ENCODE peak calls at places on chromosomes 3 and 15, in eight cellular contexts. Z, O, H, W, K, D, T and I are unnamed samples.

GRCh38 chr3:24829632-24830229 is 335.1 kb upstream of the THRB start:
- DNase-seq in H (peak; percentile 74), W (no peak), K (no peak), O (no peak), Z (peak; percentile 34), T (no peak), D (no peak), I (no peak)

GRCh38 chr3:110815008-110815583 is 256.5 kb upstream of the NECTIN3 start:
- DNase-seq in Z (no peak), H (no peak), O (peak; percentile 89), K (no peak), W (no peak), D (peak; percentile 92), T (no peak), I (no peak)

GRCh38 chr15:68407886-68408500 is 24.0 kb downstream of the ITGA11 start:
- DNase-seq in K (no peak), T (no peak), O (no peak), D (no peak), W (peak; percentile 15), H (no peak), Z (no peak), I (no peak)

GRCh38 chr3:167110906-167111305 is 269.2 kb downstream of the ZBBX start:
- DNase-seq in K (no peak), H (no peak), W (no peak), T (no peak), D (no peak), O (no peak), Z (no peak), I (no peak)

GRCh38 chr3:156448300-156448699 is 106.6 kb downstream of the SSR3 start:
- DNase-seq in H (no peak), O (peak; percentile 46), Z (no peak), T (peak; percentile 5), D (peak; percentile 47), W (peak; percentile 56), K (no peak), I (peak; percentile 70)

GRCh38 chr15:48796521-48796920 is 14.3 kb downstream of the CEP152 start:
- DNase-seq in Z (no peak), K (no peak), T (no peak), D (no peak), W (no peak), O (no peak), H (no peak), I (no peak)

GRCh38 chr3:30578986-30579579 is 27.3 kb upstream of the TGFBR2 start:
- DNase-seq in O (no peak), H (no peak), D (no peak), W (no peak), T (no peak), Z (no peak), K (peak; percentile 30), I (no peak)

GRCh38 chr3:124315215-124316033 is 323.5 kb upstream of the ROPN1 start:
- DNase-seq in T (no peak), H (no peak), W (no peak), Z (no peak), K (no peak), D (peak; percentile 62), O (peak; percentile 3), I (no peak)

GRCh38 chr3:190972840-190973270 is 110.4 kb upstream of the GMNC start:
- DNase-seq in K (no peak), D (no peak), H (no peak), Z (no peak), T (no peak), O (no peak), W (no peak), I (peak; percentile 58)

GRCh38 chr3:5192568-5193319 is 5.2 kb downstream of the EDEM1 start:
- DNase-seq in K (no peak), Z (no peak), D (no peak), H (no peak), T (no peak), O (no peak), W (no peak), I (no peak)

GRCh38 chr3:46854543-46854942 is 8.7 kb downstream of the MYL3 start:
- DNase-seq in H (peak; percentile 30), D (no peak), Z (no peak), O (no peak), W (no peak), K (peak; percentile 7), T (no peak), I (no peak)

GRCh38 chr3:114827495-114827894 is 319.6 kb downstream of the ZBTB20 start:
- DNase-seq in D (peak; percentile 58), W (no peak), T (no peak), O (peak; percentile 60), K (no peak), H (no peak), Z (no peak), I (peak; percentile 61)

GRCh38 chr15:56249080-56249479 is 5.4 kb upstream of the RFX7 start:
- DNase-seq in H (no peak), K (no peak), D (peak; percentile 58), T (no peak), W (no peak), Z (no peak), O (peak; percentile 59), I (peak; percentile 74)

GRCh38 chr3:160671231-160671630 is 5.7 kb upstream of the ARL14 start:
- DNase-seq in D (peak; percentile 19), K (no peak), O (no peak), T (no peak), H (no peak), Z (no peak), W (no peak), I (no peak)

GRCh38 chr3:120640231-120640630 is 41.8 kb downstream of the HGD start:
- DNase-seq in K (no peak), H (no peak), T (no peak), O (no peak), Z (no peak), W (no peak), D (no peak), I (no peak)

GRCh38 chr15:33242669-33243191 is 48.2 kb upstream of the FMN1 start:
- DNase-seq in O (no peak), T (no peak), W (no peak), K (no peak), D (no peak), Z (no peak), H (no peak), I (peak; percentile 41)

GRCh38 chr3:188090626-188091309 is 63.2 kb upstream of the LPP start:
- DNase-seq in D (no peak), Z (no peak), K (no peak), T (no peak), H (no peak), W (no peak), O (no peak), I (no peak)

GRCh38 chr15:80107774-80108173 is 45.0 kb upstream of the FAH start:
- DNase-seq in O (no peak), Z (no peak), W (no peak), H (no peak), D (no peak), T (no peak), K (no peak), I (peak; percentile 10)

GRCh38 chr3:121545049-121545563 is 682 bp downstream of the POLQ start:
- DNase-seq in D (no peak), W (no peak), Z (no peak), H (no peak), T (no peak), O (no peak), K (no peak), I (no peak)

GRCh38 chr3:181693280-181693679 is 18.4 kb upstream of the SOX2 start:
- DNase-seq in W (no peak), O (no peak), D (no peak), H (no peak), K (no peak), Z (no peak), T (no peak), I (no peak)
- H3K27me3 ChIP-seq in W (no peaks in the 10 kb centered on the region), O (no peaks in the 10 kb centered on the region), D (peaks cover 22% of the 10 kb centered on the region), H (peaks cover 35% of the 10 kb centered on the region), K (peaks cover 15% of the 10 kb centered on the region), Z (peaks cover 32% of the 10 kb centered on the region), T (peaks cover 25% of the 10 kb centered on the region), I (peaks cover 79% of the 10 kb centered on the region)

GRCh38 chr3:170454468-170454867 is 35.8 kb downstream of the CLDN11 start:
- DNase-seq in H (no peak), O (no peak), W (no peak), Z (no peak), K (no peak), D (no peak), T (no peak), I (peak; percentile 67)
- H3K4me1 ChIP-seq in H (no peaks in the 10 kb centered on the region), O (no peaks in the 10 kb centered on the region), W (no peaks in the 10 kb centered on the region), Z (no peaks in the 10 kb centered on the region), K (no peaks in the 10 kb centered on the region), D (no peaks in the 10 kb centered on the region), T (no peaks in the 10 kb centered on the region), I (no peaks in the 10 kb centered on the region)

GRCh38 chr15:59191855-59192237 is 14.8 kb upstream of the LDHAL6B start:
- DNase-seq in H (no peak), W (no peak), T (no peak), D (peak; percentile 96), O (peak; percentile 55), K (no peak), Z (no peak), I (peak; percentile 16)

GRCh38 chr15:59185725-59186124 is 20.9 kb upstream of the LDHAL6B start:
- DNase-seq in Z (no peak), O (no peak), K (no peak), T (no peak), D (no peak), W (no peak), H (no peak), I (peak; percentile 15)

GRCh38 chr15:59190291-59190690 is 16.4 kb upstream of the LDHAL6B start:
- DNase-seq in W (no peak), K (no peak), T (no peak), O (no peak), H (no peak), Z (no peak), D (no peak), I (no peak)

GRCh38 chr15:59189224-59189623 is 17.4 kb upstream of the LDHAL6B start:
- DNase-seq in W (no peak), D (no peak), T (no peak), K (no peak), H (no peak), Z (no peak), O (no peak), I (no peak)

GRCh38 chr15:59186501-59186900 is 20.1 kb upstream of the LDHAL6B start:
- DNase-seq in Z (no peak), H (no peak), W (no peak), T (no peak), D (peak; percentile 91), K (no peak), O (no peak), I (no peak)
- H3K36me3 ChIP-seq in Z (no peaks in the 10 kb centered on the region), H (peaks cover 17% of the 10 kb centered on the region), W (no peaks in the 10 kb centered on the region), T (no peaks in the 10 kb centered on the region), D (peaks cover 9% of the 10 kb centered on the region), K (no peaks in the 10 kb centered on the region), O (peaks cover 31% of the 10 kb centered on the region), I (no peaks in the 10 kb centered on the region)

GRCh38 chr3:62373215-62373614 is at the start of gene FEZF2:
- DNase-seq in W (no peak), D (no peak), O (no peak), T (no peak), K (no peak), Z (no peak), H (no peak), I (no peak)

GRCh38 chr3:62373714-62374333 is 474 bp upstream of the FEZF2 start:
- DNase-seq in H (no peak), K (no peak), T (no peak), Z (no peak), W (no peak), D (no peak), O (no peak), I (no peak)

GRCh38 chr3:62371032-62371734 is 2.2 kb downstream of the FEZF2 start:
- DNase-seq in K (no peak), Z (no peak), O (no peak), W (no peak), H (no peak), T (no peak), D (no peak), I (no peak)

GRCh38 chr3:62371735-62372591 is 1.4 kb downstream of the FEZF2 start:
- DNase-seq in K (no peak), D (no peak), Z (no peak), T (no peak), O (no peak), H (no peak), W (no peak), I (no peak)

GRCh38 chr3:62372621-62373041 is 719 bp downstream of the FEZF2 start:
- DNase-seq in K (no peak), W (no peak), T (no peak), O (no peak), H (no peak), D (no peak), Z (no peak), I (no peak)
- H3K27me3 ChIP-seq in K (peaks cover 86% of the 10 kb centered on the region), W (peaks cover 39% of the 10 kb centered on the region), T (peaks cover 17% of the 10 kb centered on the region), O (peaks cover 19% of the 10 kb centered on the region), H (peaks cover 99% of the 10 kb centered on the region), D (peaks cover 95% of the 10 kb centered on the region), Z (peaks cover 100% of the 10 kb centered on the region), I (peaks cover 98% of the 10 kb centered on the region)